ENCODE peak calls at places on chromosomes 16 and 17, in nine cellular contexts. K, V, B, X, T, R, C, D and J are unnamed samples. For H3K4me1, the result is how much of the 10 kb centered on the place peaks cover.

GRCh38 chr17:50145532-50146229 is 4.8 kb downstream of the PPP1R9B start:
- DNase-seq in K (no peak), V (no peak), B (no peak), X (no peak), T (no peak), R (no peak), C (no peak), D (no peak), J (no peak)

GRCh38 chr17:55242481-55242880 is 22.3 kb upstream of the HLF start:
- DNase-seq in K (no peak), V (no peak), B (no peak), X (no peak), T (no peak), R (no peak), C (no peak), D (no peak), J (no peak)

GRCh38 chr17:42387663-42388380 is 420 bp downstream of the STAT3 start:
- DNase-seq in K (peak), V (peak), B (peak), X (peak), T (peak), R (peak), C (peak), D (peak), J (peak)

GRCh38 chr17:4195306-4195705 is 52.3 kb downstream of the CYB5D2 start:
- DNase-seq in K (no peak), V (no peak), B (no peak), X (no peak), T (no peak), R (no peak), C (no peak), D (no peak), J (peak)

GRCh38 chr16:48608452-48608851 is 1.5 kb downstream of the N4BP1 start:
- DNase-seq in K (no peak), V (no peak), B (no peak), X (peak), T (no peak), R (no peak), C (no peak), D (peak), J (no peak)

GRCh38 chr16:19389246-19389645 is 28.4 kb upstream of the TMC5 start:
- DNase-seq in K (peak), V (no peak), B (peak), X (peak), T (peak), R (peak), C (peak), D (peak), J (peak)

GRCh38 chr17:41483991-41484826 is 3.3 kb upstream of the KRT35 start:
- DNase-seq in K (no peak), V (no peak), B (no peak), X (no peak), T (no peak), R (no peak), C (no peak), D (no peak), J (no peak)

GRCh38 chr17:40111221-40112128 is 10.3 kb upstream of the MSL1 start:
- DNase-seq in K (peak), V (peak), B (peak), X (peak), T (peak), R (peak), C (peak), D (peak), J (peak)

GRCh38 chr17:19337712-19338023 is 24.9 kb downstream of the B9D1 start:
- DNase-seq in K (no peak), V (no peak), B (no peak), X (no peak), T (no peak), R (no peak), C (no peak), D (no peak), J (no peak)

GRCh38 chr17:19338031-19338990 is 24.2 kb downstream of the B9D1 start:
- DNase-seq in K (peak), V (no peak), B (peak), X (peak), T (peak), R (peak), C (peak), D (peak), J (peak)

GRCh38 chr17:19336938-19337711 is 25.4 kb downstream of the B9D1 start:
- DNase-seq in K (no peak), V (no peak), B (peak), X (no peak), T (peak), R (peak), C (peak), D (no peak), J (peak)

GRCh38 chr17:19341211-19341631 is 21.3 kb downstream of the B9D1 start:
- DNase-seq in K (no peak), V (peak), B (no peak), X (no peak), T (no peak), R (no peak), C (no peak), D (no peak), J (peak)

DNA sequence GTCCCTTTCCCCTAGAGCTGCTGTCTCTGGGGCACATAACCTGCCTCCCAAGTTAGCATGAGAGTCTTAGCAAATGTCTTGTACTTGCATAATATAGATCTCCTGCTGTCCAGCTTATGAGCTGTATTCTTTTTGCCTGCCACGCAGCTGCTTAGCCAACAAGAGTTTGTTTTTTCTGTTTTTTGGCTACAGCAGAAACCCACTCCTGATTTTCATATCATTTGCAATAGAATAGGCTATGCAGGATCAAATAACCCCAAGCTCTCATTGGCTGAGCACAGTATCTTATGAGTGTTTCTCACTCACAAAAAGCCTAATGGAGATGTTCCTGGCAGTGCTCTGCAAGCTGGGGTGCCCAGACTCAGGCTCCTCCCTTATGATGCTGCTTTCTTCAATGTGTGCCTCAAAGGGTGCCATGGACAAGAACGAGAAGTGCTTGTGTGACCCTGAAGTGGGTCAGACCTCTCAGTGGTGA is 23.1 kb downstream of the B9D1 start:
- DNase-seq in K (no peak), V (peak), B (no peak), X (no peak), T (peak), R (no peak), C (no peak), D (no peak), J (no peak)
- H3K4me1 ChIP-seq in K (under half), V (under half), B (under half), X (under half), T (under half), R (under half), C (under half), D (under half), J (under half)

DNA sequence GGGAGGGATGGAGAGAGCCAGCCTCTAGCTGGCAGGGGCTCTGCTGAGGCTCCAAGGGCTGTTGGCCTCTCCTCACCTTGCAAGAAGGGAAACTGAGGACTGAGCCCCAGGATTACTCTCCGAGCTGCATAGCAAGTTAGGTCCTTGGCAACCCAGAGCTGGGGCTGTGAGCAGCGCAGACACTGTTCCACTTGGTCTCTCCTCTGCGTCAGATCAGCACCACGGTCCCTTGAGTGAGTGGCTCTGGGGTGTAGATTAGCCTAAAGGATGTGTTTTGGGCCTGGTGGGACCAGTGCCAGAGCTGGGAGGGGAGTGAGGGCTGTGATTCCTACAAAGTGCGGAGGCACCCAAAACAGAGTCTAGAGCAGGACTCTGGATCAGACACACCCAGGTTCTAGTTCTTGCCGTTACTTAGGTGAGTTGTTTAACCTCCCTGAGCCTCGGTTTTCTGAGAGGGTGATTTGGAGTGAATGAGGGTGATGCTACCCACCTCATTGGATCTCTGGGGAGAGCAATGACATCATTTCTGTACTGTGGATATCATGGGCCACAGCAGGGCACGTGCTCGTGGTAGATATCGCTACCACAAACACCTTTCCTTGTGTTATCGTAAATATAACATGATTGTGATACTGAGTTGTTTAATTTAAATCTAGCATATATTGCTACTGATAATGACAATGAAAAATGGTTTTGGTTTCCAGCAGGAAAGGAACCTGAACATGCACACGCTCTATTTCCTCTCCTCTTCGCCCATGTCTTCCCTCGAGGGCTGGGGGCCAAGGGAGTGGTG is 8.1 kb upstream of the FADS6 start:
- DNase-seq in K (no peak), V (no peak), B (no peak), X (no peak), T (no peak), R (no peak), C (no peak), D (no peak), J (no peak)
- H3K4me3 ChIP-seq in K (no peak), V (no peak), B (no peak), X (no peak), T (no peak), R (no peak), C (no peak), D (no peak), J (no peak)

GRCh38 chr17:76561332-76561731 is 21.5 kb downstream of the PRCD start:
- DNase-seq in K (no peak), V (no peak), B (no peak), X (peak), T (no peak), R (no peak), C (no peak), D (peak), J (no peak)
- H3K27ac ChIP-seq in K (peak), V (peak), B (no peak), X (peak), T (peak), R (no peak), C (peak), D (peak), J (no peak)

DNA sequence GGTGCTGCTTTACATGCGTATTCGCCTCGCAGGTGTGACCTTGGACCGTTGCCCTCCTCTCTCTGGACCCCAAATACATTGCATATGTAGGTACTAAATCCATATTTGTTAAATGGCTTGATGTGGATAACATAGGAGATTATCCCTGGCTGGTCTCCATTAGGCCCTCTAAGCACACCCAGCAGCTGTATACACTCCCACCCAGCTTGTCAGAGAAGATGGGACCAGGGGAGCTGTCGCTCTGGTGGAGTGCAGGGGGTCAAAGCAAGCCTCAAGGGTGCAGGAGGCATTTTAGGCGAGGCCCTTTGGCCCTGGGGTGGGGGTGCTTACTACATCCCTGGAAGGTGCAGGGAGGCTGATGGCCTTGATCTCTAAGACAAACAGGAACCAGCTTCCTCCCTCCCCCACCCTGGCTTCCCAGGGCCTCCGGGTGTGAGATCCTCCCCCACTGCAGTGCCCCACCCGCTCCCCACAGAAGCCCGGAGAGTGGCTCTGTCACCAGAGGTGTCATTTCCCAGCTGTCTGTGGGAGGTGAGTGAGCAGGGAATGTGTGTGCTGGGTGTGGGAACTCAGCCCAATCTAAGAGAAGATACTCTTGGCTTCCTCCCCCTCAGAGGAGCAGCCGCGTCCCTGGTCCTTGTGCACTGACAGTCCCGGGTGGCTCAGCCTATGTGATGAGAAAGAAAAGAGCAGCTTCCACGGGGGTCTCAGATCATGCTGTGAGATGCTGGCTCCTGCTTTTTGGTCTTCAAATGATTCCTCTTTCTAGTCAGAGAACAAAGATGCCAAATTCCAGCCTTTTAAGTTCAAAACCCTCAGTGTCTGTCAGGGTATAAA is 1.4 kb upstream of the VAMP2 start:
- DNase-seq in K (peak), V (peak), B (peak), X (peak), T (peak), R (peak), C (peak), D (peak), J (peak)
- H3K4me1 ChIP-seq in K (under half), V (under half), B (under half), X (under half), T (under half), R (under half), C (under half), D (half or more), J (under half)

GRCh38 chr17:17028878-17029535 is 13.2 kb upstream of the MPRIP start:
- DNase-seq in K (peak), V (no peak), B (no peak), X (no peak), T (no peak), R (no peak), C (no peak), D (no peak), J (no peak)
- H3K4me3 ChIP-seq in K (no peak), V (no peak), B (no peak), X (no peak), T (no peak), R (no peak), C (no peak), D (no peak), J (no peak)

DNA sequence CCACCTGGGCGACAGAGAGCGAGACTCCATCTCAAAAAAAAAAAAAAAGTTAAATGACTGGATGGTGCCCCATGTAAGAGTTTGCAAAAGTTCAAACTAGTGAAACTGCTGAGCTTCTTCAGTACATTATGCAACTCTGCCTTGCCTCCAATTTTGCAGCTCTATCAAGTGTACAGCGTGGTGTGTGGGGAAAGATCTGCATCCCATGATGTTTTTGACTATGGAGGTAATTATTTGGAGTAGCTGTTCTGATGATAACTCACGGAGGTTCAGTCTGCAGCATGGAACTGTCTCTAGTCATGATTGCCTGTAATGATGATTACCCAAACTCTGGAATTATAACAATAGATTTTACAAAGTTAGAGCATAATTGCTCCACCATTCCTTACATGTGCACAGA is 149.6 kb downstream of the PITPNC1 start:
- DNase-seq in K (no peak), V (no peak), B (no peak), X (no peak), T (no peak), R (no peak), C (no peak), D (no peak), J (no peak)
- H3K27ac ChIP-seq in K (no peak), V (no peak), B (no peak), X (no peak), T (peak), R (no peak), C (peak), D (no peak), J (no peak)

GRCh38 chr16:3964686-3965290 is 84.3 kb upstream of the CREBBP start:
- DNase-seq in K (no peak), V (no peak), B (no peak), X (no peak), T (no peak), R (no peak), C (no peak), D (no peak), J (no peak)

GRCh38 chr16:3965781-3966582 is 85.5 kb upstream of the CREBBP start:
- DNase-seq in K (no peak), V (no peak), B (no peak), X (no peak), T (no peak), R (no peak), C (no peak), D (no peak), J (no peak)

GRCh38 chr16:3966681-3967080 is 86.2 kb upstream of the CREBBP start:
- DNase-seq in K (no peak), V (no peak), B (no peak), X (no peak), T (no peak), R (no peak), C (no peak), D (no peak), J (no peak)

GRCh38 chr16:3963886-3964685 is 83.6 kb upstream of the CREBBP start:
- DNase-seq in K (no peak), V (no peak), B (no peak), X (no peak), T (no peak), R (no peak), C (no peak), D (no peak), J (no peak)

GRCh38 chr16:3965306-3965705 is 84.8 kb upstream of the CREBBP start:
- DNase-seq in K (no peak), V (no peak), B (no peak), X (no peak), T (no peak), R (no peak), C (no peak), D (no peak), J (no peak)
- H3K4me1 ChIP-seq in K (under half), V (under half), B (under half), X (under half), T (under half), R (under half), C (under half), D (under half), J (under half)

GRCh38 chr16:63808730-63809129 is 1313.1 kb downstream of the CDH11 start:
- DNase-seq in K (no peak), V (no peak), B (no peak), X (no peak), T (no peak), R (no peak), C (no peak), D (no peak), J (no peak)
- H3K4me3 ChIP-seq in K (no peak), V (no peak), B (no peak), X (no peak), T (no peak), R (no peak), C (no peak), D (no peak), J (no peak)

GRCh38 chr17:58383892-58384462 is 32.0 kb upstream of the SUPT4H1 start:
- DNase-seq in K (no peak), V (no peak), B (peak), X (no peak), T (no peak), R (no peak), C (no peak), D (no peak), J (no peak)
- H3K27ac ChIP-seq in K (no peak), V (no peak), B (peak), X (no peak), T (peak), R (no peak), C (peak), D (no peak), J (no peak)

DNA sequence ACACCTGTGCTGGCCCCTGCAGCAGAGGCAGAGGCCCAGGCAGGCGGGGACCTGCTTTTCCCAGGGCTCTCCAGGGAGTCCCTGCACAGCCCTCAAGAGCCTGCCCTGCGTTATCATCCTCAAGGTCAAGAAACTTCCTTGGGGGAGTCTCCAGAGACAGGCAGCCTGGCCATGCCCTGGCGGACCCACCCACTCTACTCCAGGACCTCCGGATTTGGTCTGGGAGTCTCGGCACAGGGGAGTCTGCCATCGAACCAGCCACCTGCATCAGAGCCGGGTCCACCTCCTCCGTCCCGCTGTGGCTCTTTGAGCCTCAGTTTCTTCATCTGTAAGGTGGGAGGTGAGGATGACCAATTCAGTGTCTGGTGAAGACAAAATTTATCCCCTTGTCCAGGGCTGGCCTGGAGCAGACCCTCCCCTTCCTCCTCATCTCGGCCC is 75.3 kb upstream of the TNRC6C start:
- DNase-seq in K (no peak), V (no peak), B (no peak), X (no peak), T (no peak), R (peak), C (no peak), D (no peak), J (no peak)
- H3K4me1 ChIP-seq in K (under half), V (under half), B (under half), X (half or more), T (under half), R (under half), C (under half), D (half or more), J (under half)